ENCODE peak calls at places on chromosomes 1 and 21, in seven cellular contexts. N is ELR; D is retina; Y is adipocyte; W is activated naive CD4-positive, alpha-beta T cell; M is AG08396; Z is stimulated activated CD4-positive, alpha-beta T cell treated with anti-CD3 and anti-CD28 coated beads, Interleukin-1b, Interleukin-23, amount 100 ng/mL, for 4 hours. B is an unnamed sample.

GRCh38 chr1:184110253-184111204 is 59.0 kb downstream of the TSEN15 start:
- DNase-seq in N (no peak), Y (no peak), W (no peak), Z (no peak), M (no peak), D (no peak), B (no peak)

GRCh38 chr21:36021251-36021837 is 39.0 kb downstream of the SETD4 start:
- DNase-seq in Z (no peak), W (no peak), N (no peak), M (no peak), D (no peak), Y (no peak), B (no peak)

GRCh38 chr1:228408041-228408868 is 1.6 kb upstream of the TRIM11 start:
- DNase-seq in Y (no peak), M (no peak), W (no peak), D (no peak), Z (no peak), N (no peak), B (no peak)

GRCh38 chr1:33327587-33328325 is 6.9 kb upstream of the A3GALT2 start:
- DNase-seq in W (no peak), M (peak; percentile 90), N (peak; percentile 94), D (no peak), Z (no peak), Y (peak; percentile 91), B (no peak)

GRCh38 chr1:225817611-225818061 is 7.7 kb downstream of the EPHX1 start:
- DNase-seq in D (peak; percentile 17), N (peak; percentile 79), Y (peak; percentile 78), M (peak; percentile 90), W (no peak), Z (no peak), B (no peak)

GRCh38 chr21:46144464-46145070 is 10.8 kb downstream of the FTCD start:
- DNase-seq in N (peak; percentile 17), D (no peak), Z (no peak), M (no peak), W (no peak), Y (no peak), B (no peak)

GRCh38 chr1:167447521-167448136 is 70.7 kb downstream of the CD247 start:
- DNase-seq in Y (no peak), D (no peak), N (peak; percentile 13), M (no peak), W (peak; percentile 51), Z (peak; percentile 32), B (no peak)

GRCh38 chr1:110559157-110559556 is 40.2 kb upstream of the KCNA10 start:
- DNase-seq in N (peak; percentile 51), Z (no peak), Y (no peak), D (no peak), M (no peak), W (no peak), B (no peak)

GRCh38 chr1:10320336-10320735 is 78.5 kb upstream of the PGD start:
- DNase-seq in M (no peak), N (no peak), Y (no peak), W (no peak), D (no peak), Z (no peak), B (no peak)

GRCh38 chr1:224203243-224204016 is 20.4 kb downstream of the DEGS1 start:
- DNase-seq in Z (no peak), N (peak; percentile 49), W (no peak), M (peak; percentile 46), D (peak; percentile 14), Y (peak; percentile 56), B (peak; percentile 45)

GRCh38 chr1:76494807-76495206 is 372.5 kb upstream of the ST6GALNAC5 start:
- DNase-seq in M (no peak), Y (peak; percentile 47), Z (no peak), N (peak; percentile 4), W (no peak), D (no peak), B (no peak)

GRCh38 chr1:159247266-159247665 is 42.6 kb downstream of the ACKR1 start:
- DNase-seq in Z (no peak), M (no peak), D (no peak), Y (no peak), W (no peak), N (no peak), B (no peak)

GRCh38 chr1:63821650-63822049 is 47.8 kb downstream of the ROR1 start:
- DNase-seq in W (no peak), N (peak; percentile 6), D (no peak), Y (peak; percentile 49), M (no peak), Z (no peak), B (no peak)

GRCh38 chr1:31335007-31335406 is 37.9 kb downstream of the FABP3 start:
- DNase-seq in M (peak; percentile 37), D (peak; percentile 62), Y (peak; percentile 67), Z (no peak), W (no peak), N (peak; percentile 54), B (no peak)

GRCh38 chr1:213303286-213303685 is 252.2 kb downstream of the RPS6KC1 start:
- DNase-seq in M (no peak), D (no peak), Y (peak; percentile 18), N (no peak), Z (no peak), W (no peak), B (no peak)

GRCh38 chr1:235050911-235051360 is 77.7 kb downstream of the TOMM20 start:
- DNase-seq in W (no peak), Y (no peak), D (no peak), N (peak; percentile 34), M (no peak), Z (no peak), B (peak; percentile 30)

GRCh38 chr1:236052227-236052993 is 12.5 kb downstream of the NID1 start:
- DNase-seq in Y (no peak), N (no peak), W (no peak), M (no peak), Z (no peak), D (no peak), B (no peak)

GRCh38 chr21:40074710-40075109 is 207.5 kb downstream of the PCP4 start:
- DNase-seq in W (no peak), N (no peak), D (no peak), Y (no peak), Z (no peak), M (no peak), B (no peak)

GRCh38 chr1:94270801-94271203 is 33.4 kb upstream of the ARHGAP29 start:
- DNase-seq in D (no peak), M (no peak), Z (no peak), Y (no peak), N (peak; percentile 91), W (no peak), B (no peak)

GRCh38 chr1:109530457-109531204 is 9.0 kb upstream of the GPR61 start:
- DNase-seq in D (no peak), Y (no peak), W (no peak), Z (no peak), N (no peak), M (no peak), B (no peak)

GRCh38 chr21:42991992-42992740 is 17.8 kb downstream of the PKNOX1 start:
- DNase-seq in N (peak; percentile 95), Y (peak; percentile 94), Z (no peak), M (peak; percentile 89), W (no peak), D (peak; percentile 36), B (no peak)

GRCh38 chr1:119984771-119985170 is 84.7 kb downstream of the NOTCH2 start:
- DNase-seq in N (peak; percentile 19), M (no peak), Z (no peak), D (no peak), W (no peak), Y (no peak), B (no peak)

GRCh38 chr1:29500041-29500440 is 263.7 kb downstream of the PTPRU start:
- DNase-seq in N (no peak), Y (no peak), M (no peak), W (no peak), D (no peak), Z (no peak), B (no peak)

GRCh38 chr1:94036721-94037120 is 84.2 kb downstream of the ABCA4 start:
- DNase-seq in M (no peak), Y (peak; percentile 97), D (no peak), W (no peak), Z (no peak), N (peak; percentile 27), B (no peak)

GRCh38 chr1:33388989-33389771 is 41.7 kb downstream of the PHC2 start:
- DNase-seq in Y (peak; percentile 86), D (peak; percentile 62), N (peak; percentile 48), Z (no peak), M (peak; percentile 61), W (no peak), B (no peak)

GRCh38 chr1:33842348-33842747 is 21.5 kb upstream of the HMGB4 start:
- DNase-seq in Y (no peak), Z (no peak), N (no peak), M (no peak), W (no peak), D (no peak), B (no peak)

GRCh38 chr1:195053478-195053877 is 1554.8 kb downstream of the KCNT2 start:
- DNase-seq in M (no peak), Y (peak; percentile 41), D (no peak), W (no peak), N (peak; percentile 25), Z (no peak), B (no peak)

GRCh38 chr1:186188004-186188539 is 187.0 kb downstream of the TPR start:
- DNase-seq in Y (peak; percentile 72), N (peak; percentile 97), D (no peak), W (no peak), Z (no peak), M (peak; percentile 42), B (no peak)

GRCh38 chr21:43880111-43880985 is 15.3 kb downstream of the AGPAT3 start:
- DNase-seq in Z (no peak), N (peak; percentile 36), W (no peak), M (peak; percentile 53), Y (peak; percentile 21), D (peak; percentile 67), B (no peak)

GRCh38 chr1:19315378-19316206 is 3.5 kb downstream of the SLC66A1 start:
- DNase-seq in M (no peak), W (no peak), Z (no peak), Y (peak; percentile 40), D (no peak), N (peak; percentile 81), B (peak; percentile 44)

GRCh38 chr1:241895013-241895412 is 47.0 kb downstream of the EXO1 start:
- DNase-seq in N (no peak), Y (no peak), M (no peak), D (no peak), Z (no peak), W (no peak), B (no peak)

GRCh38 chr1:233336554-233337442 is 9.3 kb downstream of the MAP3K21 start:
- DNase-seq in M (no peak), Y (no peak), D (no peak), W (no peak), N (no peak), Z (no peak), B (no peak)

GRCh38 chr1:25256578-25257129 is 9.4 kb upstream of the RSRP1 start:
- DNase-seq in Y (no peak), M (no peak), W (no peak), D (no peak), N (peak; percentile 18), Z (no peak), B (no peak)

GRCh38 chr1:68147534-68147933 is 84.8 kb downstream of the WLS start:
- DNase-seq in Z (no peak), M (no peak), D (no peak), W (no peak), N (no peak), Y (no peak), B (no peak)

GRCh38 chr1:23555949-23556640 is 3.2 kb downstream of the ID3 start:
- DNase-seq in M (no peak), Z (no peak), D (peak; percentile 44), N (peak; percentile 88), Y (peak; percentile 65), W (no peak), B (no peak)

GRCh38 chr1:52621950-52622349 is 11.0 kb upstream of the SHISAL2A start:
- DNase-seq in M (no peak), Z (no peak), N (no peak), W (no peak), Y (no peak), D (no peak), B (no peak)

GRCh38 chr1:11523746-11524464 is 45.0 kb downstream of the DISP3 start:
- DNase-seq in M (no peak), W (no peak), Z (no peak), D (no peak), N (no peak), Y (no peak), B (peak; percentile 11)

GRCh38 chr1:216461466-216461865 is 38.2 kb upstream of the USH2A start:
- DNase-seq in Y (peak; percentile 66), Z (no peak), N (no peak), M (no peak), W (no peak), D (no peak), B (no peak)

B was measured in activated B cell treated with CpG ODN at 0.5 μM for 24 hours.